ENCODE peak calls at places on chromosomes 12 and 14, in five cellular contexts. N is CD4-positive, alpha-beta memory T cell; O is brain microvascular endothelial cell; F is left ventricle myocardium inferior; V is choroid plexus epithelial cell. S is an unnamed sample.

GRCh38 chr14:76273346-76273745 is 102.6 kb upstream of the ESRRB start:
- DNase-seq in O (no peak), F (no peak), V (no peak), N (no peak), S (no peak)

GRCh38 chr12:92147491-92147890 is 1.8 kb upstream of the BTG1 start:
- DNase-seq in N (no peak), V (no peak), O (no peak), F (no peak), S (no peak)

GRCh38 chr12:24172773-24173447 is 223.4 kb upstream of the SOX5 start:
- DNase-seq in N (no peak), V (no peak), F (no peak), O (no peak), S (no peak)

GRCh38 chr12:57166971-57167371 is 19.6 kb upstream of the LRP1-AS start:
- DNase-seq in F (no peak), O (peak), V (peak), N (no peak), S (no peak)

GRCh38 chr12:117134059-117134458 is 34.8 kb upstream of the TESC start:
- DNase-seq in F (no peak), O (no peak), N (peak), V (no peak), S (no peak)

GRCh38 chr12:106901276-106901675 is 54.4 kb upstream of the TMEM263 start:
- DNase-seq in F (no peak), O (no peak), V (no peak), N (no peak), S (no peak)

GRCh38 chr12:16349132-16349463 is 1.7 kb downstream of the MGST1 start:
- DNase-seq in V (peak), N (no peak), F (peak), O (peak), S (no peak)

GRCh38 chr12:94074216-94074969 is 74.0 kb upstream of the PLXNC1 start:
- DNase-seq in O (no peak), F (peak), N (no peak), V (no peak), S (no peak)

GRCh38 chr12:108930155-108930554 is 50.3 kb downstream of the DAO start:
- DNase-seq in F (no peak), V (no peak), O (no peak), N (no peak), S (no peak)

GRCh38 chr12:121114019-121114639 is 18.5 kb upstream of the P2RX7 start:
- DNase-seq in F (no peak), N (no peak), V (no peak), O (no peak), S (no peak)

GRCh38 chr12:116565963-116566362 is 6.8 kb downstream of the MAP1LC3B2 start:
- DNase-seq in O (no peak), N (no peak), V (no peak), F (no peak), S (no peak)

GRCh38 chr12:66964629-66965028 is 285.8 kb upstream of the GRIP1 start:
- DNase-seq in V (peak), O (peak), F (no peak), N (peak), S (peak)

GRCh38 chr14:93023039-93023438 is 92.7 kb downstream of the ITPK1 start:
- DNase-seq in N (no peak), O (peak), V (no peak), F (no peak), S (no peak)

GRCh38 chr14:66005899-66006434 is 480.2 kb upstream of the CCDC196 start:
- DNase-seq in N (no peak), V (no peak), F (no peak), O (no peak), S (no peak)

GRCh38 chr14:66008631-66009030 is 477.5 kb upstream of the CCDC196 start:
- DNase-seq in O (no peak), N (no peak), V (no peak), F (no peak), S (no peak)

GRCh38 chr14:66011855-66012254 is 474.3 kb upstream of the CCDC196 start:
- DNase-seq in O (no peak), N (no peak), F (no peak), V (no peak), S (no peak)

GRCh38 chr14:66010695-66011094 is 475.5 kb upstream of the CCDC196 start:
- DNase-seq in O (no peak), F (no peak), V (no peak), N (no peak), S (no peak)

DNA sequence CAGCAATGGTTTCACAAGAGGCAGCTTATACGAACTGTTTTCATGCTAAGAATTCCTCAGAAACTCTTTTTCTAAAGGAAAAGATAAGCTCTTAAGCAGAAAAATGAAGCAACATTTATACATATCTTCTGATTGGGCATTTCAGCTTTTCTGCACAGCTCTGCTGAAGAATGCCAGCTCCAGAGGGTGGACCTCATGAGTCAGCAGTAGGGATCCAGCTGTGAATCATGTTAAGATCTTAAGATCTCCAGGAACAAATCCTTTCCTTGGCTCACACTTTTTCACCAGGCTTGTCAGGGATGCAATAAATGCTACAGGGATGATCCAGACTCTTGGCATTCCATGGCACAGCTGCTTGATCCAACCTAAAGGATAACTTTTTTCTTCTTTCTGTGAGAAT is 477.1 kb upstream of the CCDC196 start:
- DNase-seq in N (no peak), F (no peak), V (peak), O (peak), S (no peak)
- H3K4me3 ChIP-seq in N (no peak), F (no peak), V (no peak), O (no peak), S (no peak)

GRCh38 chr12:104956870-104957301 is 1.2 kb downstream of the SLC41A2 start:
- DNase-seq in V (no peak), O (no peak), N (no peak), F (no peak), S (no peak)
- H3K4me3 ChIP-seq in V (peak), O (no peak), N (no peak), F (peak), S (peak)

DNA sequence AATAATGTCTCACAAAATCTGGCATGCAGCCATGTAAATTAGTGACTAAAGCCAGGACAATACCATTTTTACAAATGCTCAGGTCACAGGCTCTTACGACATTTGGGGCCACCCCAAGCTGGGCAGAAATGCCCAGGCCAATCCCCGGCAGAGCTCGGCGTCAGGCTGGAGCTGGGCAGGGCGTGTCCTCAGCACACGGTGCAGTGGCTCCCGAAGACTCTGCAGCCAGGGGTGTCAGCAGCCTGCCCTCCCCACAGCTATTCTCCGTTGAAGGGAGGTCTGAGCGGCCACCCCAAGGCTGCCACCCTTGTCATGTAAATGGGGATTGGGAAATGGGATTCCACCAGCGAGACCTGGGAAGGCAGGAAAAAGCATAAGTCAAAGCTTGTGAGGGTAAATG is 158.6 kb downstream of the DICER1 start:
- DNase-seq in F (no peak), N (no peak), V (no peak), O (no peak), S (no peak)
- H3K4me3 ChIP-seq in F (no peak), N (no peak), V (no peak), O (no peak), S (no peak)

GRCh38 chr12:44846826-44847225 is 29.3 kb downstream of the NELL2 start:
- DNase-seq in V (no peak), F (no peak), O (no peak), N (no peak), S (peak)

GRCh38 chr12:44847888-44848770 is 28.0 kb downstream of the NELL2 start:
- DNase-seq in V (no peak), O (no peak), N (peak), F (no peak), S (no peak)

GRCh38 chr12:44851586-44851985 is 24.5 kb downstream of the NELL2 start:
- DNase-seq in N (no peak), F (no peak), V (no peak), O (no peak), S (no peak)

GRCh38 chr12:44848771-44849085 is 27.4 kb downstream of the NELL2 start:
- DNase-seq in O (no peak), F (no peak), N (no peak), V (no peak), S (no peak)

GRCh38 chr12:44847403-44847802 is 28.7 kb downstream of the NELL2 start:
- DNase-seq in V (no peak), O (no peak), N (no peak), F (no peak), S (no peak)
- H3K4me3 ChIP-seq in V (no peak), O (no peak), N (no peak), F (no peak), S (no peak)

GRCh38 chr14:61280092-61280525 is 1.0 kb downstream of the TMEM30B start:
- DNase-seq in F (peak), O (no peak), V (no peak), N (no peak), S (no peak)
- H3K4me3 ChIP-seq in F (peak), O (peak), V (peak), N (peak), S (peak)

S was measured in retinal pigment epithelial cell.